ENCODE peak calls at places on chromosome 5, in five cellular contexts. M is GM23248, Y is SJSA1, V is body of pancreas, J is GM12878. R is an unnamed sample.

GRCh38 chr5:6941635-6942034 is 228.4 kb downstream of the TENT4A start:
- DNase-seq in Y (no peak), M (no peak), V (peak; percentile 33), J (no peak), R (no peak)

GRCh38 chr5:96743065-96743768 is 64.5 kb downstream of the ERAP1 start:
- DNase-seq in M (peak; percentile 81), Y (peak; percentile 16), V (no peak), J (no peak), R (no peak)

GRCh38 chr5:140988036-140988997 is 22.0 kb downstream of the PCDHAC2 start:
- DNase-seq in M (no peak), J (no peak), V (no peak), Y (no peak), R (no peak)

GRCh38 chr5:1152771-1153282 is 41.0 kb upstream of the SLC12A7 start:
- DNase-seq in Y (peak; percentile 98), M (no peak), V (no peak), J (no peak), R (no peak)

GRCh38 chr5:160701403-160701802 is 150.6 kb downstream of the ATP10B start:
- DNase-seq in J (no peak), Y (no peak), M (no peak), V (no peak), R (no peak)

GRCh38 chr5:169629847-169630548 is 7.1 kb upstream of the DOCK2 start:
- DNase-seq in J (no peak), M (peak; percentile 96), V (no peak), Y (peak; percentile 42), R (no peak)

GRCh38 chr5:58268263-58268662 is 191.6 kb downstream of the PLK2 start:
- DNase-seq in V (peak; percentile 24), J (no peak), Y (no peak), M (no peak), R (no peak)

GRCh38 chr5:177426566-177427210 is at the start of gene GRK6:
- DNase-seq in J (no peak), M (peak; percentile 74), V (peak; percentile 55), Y (peak; percentile 49), R (peak; percentile 48)

GRCh38 chr5:1734908-1735289 is 64.7 kb downstream of the MRPL36 start:
- DNase-seq in V (no peak), J (no peak), M (no peak), Y (no peak), R (no peak)

GRCh38 chr5:159095882-159096554 is 3.7 kb downstream of the EBF1 start:
- DNase-seq in V (no peak), M (no peak), Y (no peak), J (no peak), R (no peak)

GRCh38 chr5:102670224-102670836 is 84.8 kb upstream of the PAM start:
- DNase-seq in M (peak; percentile 59), Y (peak; percentile 41), V (no peak), J (no peak), R (no peak)

GRCh38 chr5:147391781-147392180 is 118.1 kb downstream of the DPYSL3 start:
- DNase-seq in Y (peak; percentile 51), J (no peak), M (peak; percentile 94), V (peak; percentile 49), R (no peak)

GRCh38 chr5:178304761-178305645 is 72.4 kb upstream of the PHYKPL start:
- DNase-seq in J (no peak), V (peak; percentile 5), Y (no peak), M (peak; percentile 5), R (no peak)

GRCh38 chr5:88804444-88804843 is 78.5 kb downstream of the MEF2C start:
- DNase-seq in Y (no peak), V (no peak), J (no peak), M (no peak), R (no peak)

DNA sequence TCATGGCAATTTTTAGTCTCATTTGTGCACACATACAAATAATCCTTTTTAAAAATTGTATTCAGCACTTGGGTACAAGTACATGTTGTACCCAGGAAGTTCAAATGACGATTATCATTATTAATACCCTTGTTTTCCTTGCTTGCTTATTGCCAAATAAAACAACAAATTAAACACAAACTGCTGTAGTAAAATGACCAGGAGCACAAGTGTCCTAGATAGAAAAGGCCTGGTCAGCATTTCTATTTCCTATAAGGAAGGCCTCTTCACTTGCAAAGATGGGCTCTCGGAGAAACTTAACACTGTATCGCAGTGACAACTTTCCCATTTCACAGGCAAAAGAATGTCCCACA is 34.7 kb upstream of the PLPP1 start:
- DNase-seq in M (no peak), J (no peak), Y (no peak), V (no peak), R (no peak)
- H3K27ac ChIP-seq in M (peak overlapping the region; percentile 25), J (no peak overlapping the region), Y (no peak overlapping the region), V (peak overlapping the region; percentile 14), R (no peak overlapping the region)

DNA sequence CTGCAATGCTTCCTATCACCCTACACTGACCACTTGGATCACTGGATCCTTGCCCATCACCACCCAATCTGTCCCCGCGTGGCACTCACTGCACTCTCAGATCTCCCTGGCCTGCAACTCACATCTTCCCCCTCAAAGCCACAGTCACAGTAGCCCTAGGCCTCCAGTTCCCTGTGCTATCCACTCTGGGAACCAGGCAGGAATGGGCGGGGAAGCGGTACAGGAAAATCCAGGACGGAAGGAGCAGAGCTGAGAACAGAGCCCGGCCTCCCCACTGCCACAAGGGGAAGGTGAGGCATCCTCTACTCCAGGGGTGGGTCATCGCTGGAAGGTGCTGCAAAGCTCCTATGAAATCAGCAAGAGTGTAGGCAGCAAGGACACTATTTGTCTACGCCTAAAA is 102.6 kb downstream of the ESM1 start:
- DNase-seq in M (no peak), Y (no peak), V (no peak), J (no peak), R (no peak)
- H3K27ac ChIP-seq in M (no peak overlapping the region), Y (no peak overlapping the region), V (no peak overlapping the region), J (no peak overlapping the region), R (no peak overlapping the region)

DNA sequence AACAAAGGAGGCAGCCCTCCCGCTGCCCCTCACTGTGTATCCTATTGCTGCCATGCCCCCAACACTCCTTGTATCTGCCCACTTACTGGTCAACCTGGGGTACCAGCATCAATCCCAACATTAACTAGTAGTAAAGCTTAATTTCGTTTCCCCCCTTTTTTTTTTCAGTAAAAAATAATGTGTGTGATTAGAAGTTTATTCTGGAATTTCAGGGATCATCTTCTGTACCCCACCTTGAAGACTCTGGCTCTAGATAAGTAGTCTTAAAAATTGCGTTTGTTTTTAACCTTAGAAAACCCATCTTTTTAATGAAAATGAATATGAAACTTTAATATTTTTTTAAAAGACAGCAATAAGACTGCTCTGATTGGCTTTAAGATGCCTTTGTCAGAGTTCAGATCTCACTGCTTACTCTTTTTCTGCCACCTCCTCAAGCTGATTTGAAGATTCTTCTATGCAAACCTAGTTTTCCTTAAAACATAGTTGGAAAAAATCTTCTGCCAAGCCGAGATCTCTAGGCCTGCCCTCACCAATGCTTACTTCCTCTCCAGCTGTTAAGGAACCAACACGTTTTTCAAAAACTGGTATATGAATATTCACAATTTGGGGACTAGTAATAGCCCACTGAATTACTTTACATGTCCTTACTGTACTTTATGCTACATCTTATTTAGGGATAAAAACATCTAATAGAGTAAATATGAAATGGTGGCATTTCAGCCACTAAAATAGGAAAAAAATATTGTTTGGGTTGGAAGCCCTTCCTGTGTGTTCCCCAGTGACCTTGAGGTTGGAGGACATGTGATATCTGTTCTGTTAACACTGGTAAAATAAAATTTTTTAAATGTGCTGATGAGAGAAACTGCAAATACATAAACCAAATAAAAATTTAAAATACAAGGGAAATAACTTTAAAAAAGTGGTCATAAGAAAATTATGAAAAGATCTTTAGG is 4.0 kb upstream of the RHOBTB3 start:
- DNase-seq in V (no peak), J (no peak), Y (no peak), M (peak; percentile 40), R (no peak)
- H3K27ac ChIP-seq in V (peak overlapping the region; percentile 98), J (peak overlapping the region; percentile 70), Y (peak overlapping the region; percentile 75), M (peak overlapping the region; percentile 68), R (no peak overlapping the region)

DNA sequence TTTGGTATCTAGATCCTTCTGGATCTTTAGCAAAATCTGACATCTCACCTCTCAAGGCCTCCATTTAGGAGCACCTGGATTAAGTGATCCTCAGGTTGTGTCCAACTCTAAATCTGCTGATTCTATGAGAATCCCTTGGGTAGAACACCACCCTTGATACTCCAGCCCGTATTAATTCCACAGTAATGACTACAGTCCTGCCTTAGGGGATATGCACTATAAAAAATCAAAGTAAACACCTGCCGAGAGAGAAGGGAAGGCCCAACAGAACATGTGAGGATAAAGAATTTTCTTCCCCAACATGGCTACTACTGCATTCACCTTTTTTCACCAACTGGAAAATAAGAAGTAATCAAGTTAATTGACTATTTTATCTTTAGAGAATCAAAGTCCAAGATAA is 27.6 kb downstream of the DAP start:
- DNase-seq in V (no peak), J (no peak), Y (no peak), M (no peak), R (no peak)
- H3K27ac ChIP-seq in V (peak overlapping the region; percentile 71), J (peak overlapping the region; percentile 54), Y (no peak overlapping the region), M (no peak overlapping the region), R (no peak overlapping the region)

R was measured in substantia nigra.